ENCODE peak calls at places on chromosomes 1 and 21, in five cellular contexts. Y is endothelial cell of umbilical vein; P is NCI-H2029; G is GM13976; S is activated naive CD8-positive, alpha-beta T cell treated with anti-CD3 and anti-CD28 coated beads for 36 hours. D is an unnamed sample.

GRCh38 chr1:219812491-219813221 is 115.7 kb downstream of the SLC30A10 start:
- DNase-seq in P (peak), S (peak), G (peak), Y (peak), D (no peak)

GRCh38 chr1:119549719-119550141 is 42.7 kb downstream of the HSD3B1 start:
- DNase-seq in Y (peak), G (peak), S (peak), P (peak), D (no peak)

GRCh38 chr21:36927718-36928117 is 38.8 kb downstream of the HLCS start:
- DNase-seq in G (peak), S (peak), P (peak), Y (peak), D (peak)

GRCh38 chr1:118275716-118276115 is 90.7 kb upstream of the SPAG17 start:
- DNase-seq in S (no peak), Y (no peak), P (no peak), G (no peak), D (no peak)

GRCh38 chr1:156933136-156933535 is 12.7 kb downstream of the LRRC71 start:
- DNase-seq in S (no peak), G (no peak), P (no peak), Y (no peak), D (no peak)

GRCh38 chr1:203537806-203538464 is 44.0 kb downstream of the OPTC start:
- DNase-seq in P (peak), S (no peak), Y (no peak), G (no peak), D (no peak)

GRCh38 chr1:5933050-5933449 is 59.2 kb downstream of the NPHP4 start:
- DNase-seq in P (no peak), G (no peak), Y (no peak), S (no peak), D (no peak)

GRCh38 chr1:93177991-93178390 is 2.2 kb downstream of the TMED5 start:
- DNase-seq in P (no peak), Y (peak), G (no peak), S (no peak), D (no peak)

GRCh38 chr1:36644556-36644955 is 161.8 kb upstream of the CSF3R start:
- DNase-seq in G (no peak), Y (no peak), S (no peak), P (no peak), D (no peak)

GRCh38 chr1:219119839-219120238 is 53.8 kb upstream of the LYPLAL1 start:
- DNase-seq in P (no peak), Y (no peak), G (no peak), S (no peak), D (no peak)